ENCODE peak calls at places on chromosomes 13 and 19, in six cellular contexts. One of them, this sample, is unnamed. For H3K9me3, the result is how much of the 10 kb centered on the place peaks cover.

GRCh38 chr19:4057913-4058695 is 8.6 kb downstream of the ZBTB7A start:
- DNase-seq in PC-3: peak
- DNase-seq in GM23248: peak
- DNase-seq in neural progenitor cell: no peak
- DNase-seq in IMR-90: peak
- DNase-seq in neuronal stem cell: no peak
- DNase-seq in this sample: peak

GRCh38 chr19:31066385-31066784 is 282.9 kb downstream of the TSHZ3 start:
- DNase-seq in PC-3: peak
- DNase-seq in GM23248: peak
- DNase-seq in neural progenitor cell: no peak
- DNase-seq in IMR-90: peak
- DNase-seq in neuronal stem cell: no peak
- DNase-seq in this sample: peak

GRCh38 chr19:8592231-8593009 is 15.2 kb upstream of the MYO1F start:
- DNase-seq in PC-3: peak
- DNase-seq in GM23248: peak
- DNase-seq in neural progenitor cell: peak
- DNase-seq in IMR-90: peak
- DNase-seq in neuronal stem cell: peak
- DNase-seq in this sample: peak

GRCh38 chr19:33292595-33293254 is 9.6 kb downstream of the CEBPA start:
- DNase-seq in PC-3: peak
- DNase-seq in GM23248: peak
- DNase-seq in neural progenitor cell: no peak
- DNase-seq in IMR-90: no peak
- DNase-seq in neuronal stem cell: no peak
- DNase-seq in this sample: no peak

GRCh38 chr13:43316997-43317396 is 293.6 kb downstream of the DNAJC15 start:
- DNase-seq in PC-3: no peak
- DNase-seq in GM23248: peak
- DNase-seq in neural progenitor cell: peak
- DNase-seq in IMR-90: peak
- DNase-seq in neuronal stem cell: no peak
- DNase-seq in this sample: peak

GRCh38 chr13:28117689-28118377 is 17.5 kb upstream of the FLT3 start:
- DNase-seq in PC-3: peak
- DNase-seq in GM23248: no peak
- DNase-seq in neural progenitor cell: no peak
- DNase-seq in IMR-90: no peak
- DNase-seq in neuronal stem cell: no peak
- DNase-seq in this sample: no peak

GRCh38 chr13:35857769-35858168 is 273.4 kb downstream of the DCLK1 start:
- DNase-seq in PC-3: no peak
- DNase-seq in GM23248: no peak
- DNase-seq in neural progenitor cell: peak
- DNase-seq in IMR-90: peak
- DNase-seq in neuronal stem cell: peak
- DNase-seq in this sample: peak

GRCh38 chr19:38869836-38870607 is 8.1 kb downstream of the RINL start:
- DNase-seq in PC-3: no peak
- DNase-seq in GM23248: peak
- DNase-seq in neural progenitor cell: peak
- DNase-seq in IMR-90: peak
- DNase-seq in neuronal stem cell: peak
- DNase-seq in this sample: peak

GRCh38 chr13:26678796-26679195 is 81.8 kb downstream of the GPR12 start:
- DNase-seq in PC-3: no peak
- DNase-seq in GM23248: no peak
- DNase-seq in neural progenitor cell: no peak
- DNase-seq in IMR-90: no peak
- DNase-seq in neuronal stem cell: no peak
- DNase-seq in this sample: no peak

GRCh38 chr13:84481958-84482357 is 599.7 kb upstream of the SLITRK1 start:
- DNase-seq in PC-3: no peak
- DNase-seq in GM23248: peak
- DNase-seq in neural progenitor cell: no peak
- DNase-seq in IMR-90: peak
- DNase-seq in neuronal stem cell: no peak
- DNase-seq in this sample: peak

GRCh38 chr19:9671654-9672053 is 3.2 kb downstream of the ZNF562 start:
- DNase-seq in PC-3: no peak
- DNase-seq in GM23248: no peak
- DNase-seq in neural progenitor cell: no peak
- DNase-seq in IMR-90: no peak
- DNase-seq in neuronal stem cell: no peak
- DNase-seq in this sample: no peak

GRCh38 chr19:19270749-19271571 is 2.1 kb downstream of the TM6SF2 start:
- DNase-seq in PC-3: no peak
- DNase-seq in GM23248: no peak
- DNase-seq in neural progenitor cell: no peak
- DNase-seq in IMR-90: no peak
- DNase-seq in neuronal stem cell: no peak
- DNase-seq in this sample: no peak

GRCh38 chr19:19269952-19270694 is 3.0 kb downstream of the TM6SF2 start:
- DNase-seq in PC-3: no peak
- DNase-seq in GM23248: no peak
- DNase-seq in neural progenitor cell: no peak
- DNase-seq in IMR-90: no peak
- DNase-seq in neuronal stem cell: no peak
- DNase-seq in this sample: no peak

GRCh38 chr19:19274716-19275115 is 1.6 kb upstream of the TM6SF2 start:
- DNase-seq in PC-3: no peak
- DNase-seq in GM23248: no peak
- DNase-seq in neural progenitor cell: no peak
- DNase-seq in IMR-90: no peak
- DNase-seq in neuronal stem cell: no peak
- DNase-seq in this sample: no peak

GRCh38 chr19:19274146-19274545 is 1.0 kb upstream of the TM6SF2 start:
- DNase-seq in PC-3: no peak
- DNase-seq in GM23248: no peak
- DNase-seq in neural progenitor cell: no peak
- DNase-seq in IMR-90: no peak
- DNase-seq in neuronal stem cell: no peak
- DNase-seq in this sample: no peak

DNA sequence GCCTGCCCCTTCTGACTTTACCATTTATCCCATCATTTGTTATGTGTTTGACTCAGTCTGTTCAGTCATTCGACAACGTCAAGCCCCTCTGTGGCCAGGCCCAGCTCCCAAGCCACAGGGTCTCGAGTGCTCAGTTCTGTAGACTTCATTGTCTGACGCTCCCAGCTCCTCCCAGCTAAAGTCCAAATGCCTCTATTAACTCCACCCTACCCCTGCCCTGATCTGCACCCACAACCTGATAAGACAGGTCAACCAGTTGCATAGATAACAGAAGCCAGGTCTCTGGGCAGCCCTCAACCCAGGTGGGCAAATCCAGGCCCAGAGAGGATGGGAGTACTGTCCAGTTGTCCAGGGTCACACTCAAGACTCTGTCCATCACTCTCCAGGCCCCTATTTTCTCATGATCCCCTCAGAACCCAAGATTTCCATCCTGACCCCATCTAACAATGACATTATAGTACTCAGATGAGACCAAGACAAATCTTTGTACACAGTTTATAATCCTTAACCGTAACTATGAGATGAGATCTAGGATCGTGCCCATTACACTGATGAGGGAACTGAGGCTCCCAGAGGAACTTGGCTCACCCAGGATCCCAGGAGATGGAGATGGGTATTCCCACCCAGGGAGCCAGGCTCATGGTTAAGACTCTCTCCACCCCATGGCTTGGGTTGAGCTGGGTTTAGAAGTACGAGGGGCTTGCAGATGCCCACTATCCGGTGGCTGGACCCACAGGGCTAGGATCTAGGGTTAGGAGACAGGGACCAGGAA is 1.1 kb downstream of the TM6SF2 start:
- DNase-seq in PC-3: no peak
- DNase-seq in GM23248: no peak
- DNase-seq in neural progenitor cell: no peak
- DNase-seq in IMR-90: no peak
- DNase-seq in neuronal stem cell: no peak
- DNase-seq in this sample: no peak
- H3K4me3 ChIP-seq in PC-3: no peak
- H3K4me3 ChIP-seq in GM23248: peak
- H3K4me3 ChIP-seq in neural progenitor cell: peak
- H3K4me3 ChIP-seq in IMR-90: no peak
- H3K4me3 ChIP-seq in neuronal stem cell: peak
- H3K4me3 ChIP-seq in this sample: no peak

GRCh38 chr13:97224544-97225324 is 2.6 kb downstream of the MBNL2 start:
- DNase-seq in PC-3: peak
- DNase-seq in GM23248: peak
- DNase-seq in neural progenitor cell: no peak
- DNase-seq in IMR-90: peak
- DNase-seq in neuronal stem cell: no peak
- DNase-seq in this sample: peak

GRCh38 chr13:97225533-97225932 is 3.4 kb downstream of the MBNL2 start:
- DNase-seq in PC-3: no peak
- DNase-seq in GM23248: no peak
- DNase-seq in neural progenitor cell: no peak
- DNase-seq in IMR-90: no peak
- DNase-seq in neuronal stem cell: no peak
- DNase-seq in this sample: no peak

GRCh38 chr13:97221989-97222700 is at the start of gene MBNL2:
- DNase-seq in PC-3: peak
- DNase-seq in GM23248: peak
- DNase-seq in neural progenitor cell: peak
- DNase-seq in IMR-90: peak
- DNase-seq in neuronal stem cell: peak
- DNase-seq in this sample: peak

GRCh38 chr13:97222934-97223710 is 989 bp downstream of the MBNL2 start:
- DNase-seq in PC-3: peak
- DNase-seq in GM23248: peak
- DNase-seq in neural progenitor cell: peak
- DNase-seq in IMR-90: no peak
- DNase-seq in neuronal stem cell: peak
- DNase-seq in this sample: peak

DNA sequence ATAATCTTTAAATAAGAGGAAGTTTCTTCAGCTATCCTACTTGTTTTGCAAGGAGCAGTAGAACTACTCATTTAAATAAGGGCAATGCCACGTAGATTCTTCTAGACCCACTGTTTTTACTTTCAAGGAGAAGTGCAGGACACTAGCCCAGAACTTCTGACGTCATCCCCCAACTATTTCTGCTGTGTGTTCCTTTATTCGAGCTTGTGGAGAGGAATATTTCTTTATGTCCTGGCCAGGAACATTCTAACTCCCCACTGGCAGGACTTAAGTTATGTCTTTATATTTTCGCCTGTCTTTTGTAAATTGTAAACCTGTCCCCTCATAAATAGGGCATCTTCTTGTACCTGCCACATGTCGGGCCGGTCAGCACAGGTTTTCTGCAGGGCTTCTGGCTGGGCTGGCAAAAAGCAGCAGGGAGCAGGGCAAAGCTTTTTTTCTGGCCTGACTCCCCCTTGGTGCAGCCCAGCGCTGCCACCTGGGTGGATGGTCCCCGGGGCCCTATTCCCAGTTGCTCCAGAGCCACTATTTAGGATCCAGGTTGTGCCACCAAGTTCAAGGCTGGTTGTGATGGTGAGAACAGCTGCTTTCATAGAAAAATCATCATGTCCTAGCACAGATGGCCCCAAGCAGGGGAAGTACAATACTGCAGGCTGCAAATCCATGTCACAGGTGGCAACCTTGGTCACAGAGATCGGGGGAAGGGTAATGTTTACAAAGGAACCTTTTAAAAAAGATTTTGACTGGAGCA is 1.8 kb downstream of the MBNL2 start:
- DNase-seq in PC-3: peak
- DNase-seq in GM23248: peak
- DNase-seq in neural progenitor cell: peak
- DNase-seq in IMR-90: peak
- DNase-seq in neuronal stem cell: peak
- DNase-seq in this sample: peak
- H3K9ac ChIP-seq in PC-3: peak
- H3K9ac ChIP-seq in GM23248: peak
- H3K9ac ChIP-seq in neural progenitor cell: no peak
- H3K9ac ChIP-seq in IMR-90: peak
- H3K9ac ChIP-seq in neuronal stem cell: no peak
- H3K9ac ChIP-seq in this sample: peak

GRCh38 chr19:11856568-11857264 is 8.2 kb downstream of the ZNF439 start:
- DNase-seq in PC-3: no peak
- DNase-seq in GM23248: no peak
- DNase-seq in neural progenitor cell: no peak
- DNase-seq in IMR-90: no peak
- DNase-seq in neuronal stem cell: no peak
- DNase-seq in this sample: no peak
- H3K9me3 ChIP-seq in PC-3: under half
- H3K9me3 ChIP-seq in GM23248: under half
- H3K9me3 ChIP-seq in neural progenitor cell: under half
- H3K9me3 ChIP-seq in IMR-90: half or more
- H3K9me3 ChIP-seq in neuronal stem cell: under half
- H3K9me3 ChIP-seq in this sample: under half

GRCh38 chr19:35140207-35140897 is 1.7 kb downstream of the FXYD1 start:
- DNase-seq in PC-3: no peak
- DNase-seq in GM23248: no peak
- DNase-seq in neural progenitor cell: no peak
- DNase-seq in IMR-90: no peak
- DNase-seq in neuronal stem cell: no peak
- DNase-seq in this sample: no peak

GRCh38 chr19:35142531-35143230 is 374 bp upstream of the FXYD7 start:
- DNase-seq in PC-3: peak
- DNase-seq in GM23248: no peak
- DNase-seq in neural progenitor cell: peak
- DNase-seq in IMR-90: no peak
- DNase-seq in neuronal stem cell: no peak
- DNase-seq in this sample: peak

GRCh38 chr19:35140898-35141626 is 2.0 kb upstream of the FXYD7 start:
- DNase-seq in PC-3: peak
- DNase-seq in GM23248: peak
- DNase-seq in neural progenitor cell: peak
- DNase-seq in IMR-90: peak
- DNase-seq in neuronal stem cell: peak
- DNase-seq in this sample: peak

GRCh38 chr19:35143231-35143715 is at the start of gene FXYD7:
- DNase-seq in PC-3: no peak
- DNase-seq in GM23248: no peak
- DNase-seq in neural progenitor cell: peak
- DNase-seq in IMR-90: no peak
- DNase-seq in neuronal stem cell: no peak
- DNase-seq in this sample: no peak

DNA sequence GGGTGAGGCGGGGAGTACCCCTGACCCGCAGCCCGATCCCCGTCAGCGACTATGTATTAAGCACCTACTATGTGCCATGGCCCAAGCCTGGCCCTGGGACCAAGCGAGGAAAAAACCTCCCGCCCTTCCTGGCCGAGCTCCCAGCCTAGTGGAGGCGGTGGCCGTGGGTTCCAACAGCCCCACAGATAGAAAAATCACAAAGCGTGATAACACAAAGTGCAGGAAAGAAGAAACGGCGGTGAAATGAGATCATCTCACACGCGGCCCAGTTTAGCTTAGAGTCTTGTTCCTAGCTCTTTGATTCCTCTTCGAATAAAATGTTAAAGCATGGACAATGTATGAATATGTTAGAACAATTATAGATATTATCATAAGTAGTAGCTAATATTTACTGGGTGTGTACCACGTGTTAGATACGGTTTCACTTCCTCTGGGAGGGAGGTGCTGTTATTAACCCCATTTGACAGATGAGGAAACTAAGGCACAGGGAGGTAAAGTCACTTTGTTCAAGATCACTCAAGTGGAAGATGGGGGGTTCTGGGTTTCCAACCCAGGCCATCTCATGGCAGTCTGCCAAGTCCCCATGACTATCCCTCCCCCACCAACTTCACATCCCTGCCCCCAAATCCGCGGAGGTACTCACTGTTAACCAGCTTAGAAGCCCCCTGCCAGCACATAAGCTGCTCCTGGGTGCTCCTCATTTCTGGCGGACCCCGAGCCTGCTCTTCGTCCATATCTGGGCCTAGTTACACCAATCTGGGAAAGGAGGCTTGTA is 1.2 kb upstream of the FXYD7 start:
- DNase-seq in PC-3: no peak
- DNase-seq in GM23248: no peak
- DNase-seq in neural progenitor cell: peak
- DNase-seq in IMR-90: no peak
- DNase-seq in neuronal stem cell: no peak
- DNase-seq in this sample: no peak
- H3K4me3 ChIP-seq in PC-3: peak
- H3K4me3 ChIP-seq in GM23248: no peak
- H3K4me3 ChIP-seq in neural progenitor cell: peak
- H3K4me3 ChIP-seq in IMR-90: no peak
- H3K4me3 ChIP-seq in neuronal stem cell: no peak
- H3K4me3 ChIP-seq in this sample: no peak

This sample was measured in adipocyte.